ENCODE peak calls at places on chromosomes 5 and 9, in seven cellular contexts. One of them, this sample, is unnamed.

GRCh38 chr9:99385814-99386279 is 163.8 kb downstream of the SEC61B start:
- DNase-seq in A549: no peak
- DNase-seq in nucleus accumbens: no peak
- DNase-seq in NCI-H146: peak
- DNase-seq in NCI-H1105 treated with DMSO at 0.1 percent for 48 hours: no peak
- DNase-seq in activated naive CD4-positive, alpha-beta T cell treated with Interleukin-2 at 50 U/mL for 16 hours: no peak
- DNase-seq in EL: peak
- DNase-seq in this sample: peak

GRCh38 chr5:158074992-158075769 is 216.2 kb upstream of the CLINT1 start:
- DNase-seq in A549: peak
- DNase-seq in nucleus accumbens: no peak
- DNase-seq in NCI-H146: peak
- DNase-seq in NCI-H1105 treated with DMSO at 0.1 percent for 48 hours: peak
- DNase-seq in activated naive CD4-positive, alpha-beta T cell treated with Interleukin-2 at 50 U/mL for 16 hours: peak
- DNase-seq in EL: peak
- DNase-seq in this sample: peak

GRCh38 chr5:36944607-36945225 is 68.1 kb downstream of the NIPBL start:
- DNase-seq in A549: peak
- DNase-seq in nucleus accumbens: no peak
- DNase-seq in NCI-H146: peak
- DNase-seq in NCI-H1105 treated with DMSO at 0.1 percent for 48 hours: peak
- DNase-seq in activated naive CD4-positive, alpha-beta T cell treated with Interleukin-2 at 50 U/mL for 16 hours: no peak
- DNase-seq in EL: peak
- DNase-seq in this sample: peak

GRCh38 chr9:6024035-6024554 is 8.7 kb upstream of the RANBP6 start:
- DNase-seq in A549: peak
- DNase-seq in nucleus accumbens: no peak
- DNase-seq in NCI-H146: peak
- DNase-seq in NCI-H1105 treated with DMSO at 0.1 percent for 48 hours: peak
- DNase-seq in activated naive CD4-positive, alpha-beta T cell treated with Interleukin-2 at 50 U/mL for 16 hours: no peak
- DNase-seq in EL: peak
- DNase-seq in this sample: no peak

GRCh38 chr5:111143910-111144309 is 51.8 kb downstream of the WDR36 start:
- DNase-seq in A549: no peak
- DNase-seq in nucleus accumbens: no peak
- DNase-seq in NCI-H146: no peak
- DNase-seq in NCI-H1105 treated with DMSO at 0.1 percent for 48 hours: no peak
- DNase-seq in activated naive CD4-positive, alpha-beta T cell treated with Interleukin-2 at 50 U/mL for 16 hours: no peak
- DNase-seq in EL: peak
- DNase-seq in this sample: peak

GRCh38 chr5:108753331-108753730 is 5.6 kb downstream of the FER start:
- DNase-seq in A549: no peak
- DNase-seq in nucleus accumbens: no peak
- DNase-seq in NCI-H146: no peak
- DNase-seq in NCI-H1105 treated with DMSO at 0.1 percent for 48 hours: no peak
- DNase-seq in activated naive CD4-positive, alpha-beta T cell treated with Interleukin-2 at 50 U/mL for 16 hours: no peak
- DNase-seq in EL: peak
- DNase-seq in this sample: no peak

GRCh38 chr5:72720205-72720604 is 96.3 kb upstream of the TNPO1 start:
- DNase-seq in A549: no peak
- DNase-seq in nucleus accumbens: no peak
- DNase-seq in NCI-H146: no peak
- DNase-seq in NCI-H1105 treated with DMSO at 0.1 percent for 48 hours: no peak
- DNase-seq in activated naive CD4-positive, alpha-beta T cell treated with Interleukin-2 at 50 U/mL for 16 hours: no peak
- DNase-seq in EL: no peak
- DNase-seq in this sample: no peak

GRCh38 chr5:167452186-167452585 is 839.3 kb upstream of the WWC1 start:
- DNase-seq in A549: no peak
- DNase-seq in nucleus accumbens: no peak
- DNase-seq in NCI-H146: no peak
- DNase-seq in NCI-H1105 treated with DMSO at 0.1 percent for 48 hours: no peak
- DNase-seq in activated naive CD4-positive, alpha-beta T cell treated with Interleukin-2 at 50 U/mL for 16 hours: no peak
- DNase-seq in EL: peak
- DNase-seq in this sample: no peak

GRCh38 chr9:108580021-108580439 is 275.8 kb downstream of the ACTL7B start:
- DNase-seq in A549: peak
- DNase-seq in nucleus accumbens: no peak
- DNase-seq in NCI-H146: peak
- DNase-seq in NCI-H1105 treated with DMSO at 0.1 percent for 48 hours: no peak
- DNase-seq in activated naive CD4-positive, alpha-beta T cell treated with Interleukin-2 at 50 U/mL for 16 hours: no peak
- DNase-seq in EL: peak
- DNase-seq in this sample: peak

GRCh38 chr5:174287761-174288160 is 242.3 kb downstream of the NSG2 start:
- DNase-seq in A549: no peak
- DNase-seq in nucleus accumbens: no peak
- DNase-seq in NCI-H146: no peak
- DNase-seq in NCI-H1105 treated with DMSO at 0.1 percent for 48 hours: no peak
- DNase-seq in activated naive CD4-positive, alpha-beta T cell treated with Interleukin-2 at 50 U/mL for 16 hours: no peak
- DNase-seq in EL: no peak
- DNase-seq in this sample: no peak

GRCh38 chr9:134641989-134642384 is 384 bp downstream of the COL5A1 start:
- DNase-seq in A549: no peak
- DNase-seq in nucleus accumbens: no peak
- DNase-seq in NCI-H146: no peak
- DNase-seq in NCI-H1105 treated with DMSO at 0.1 percent for 48 hours: no peak
- DNase-seq in activated naive CD4-positive, alpha-beta T cell treated with Interleukin-2 at 50 U/mL for 16 hours: no peak
- DNase-seq in EL: no peak
- DNase-seq in this sample: no peak

GRCh38 chr5:168227973-168228615 is 63.4 kb upstream of the WWC1 start:
- DNase-seq in A549: no peak
- DNase-seq in nucleus accumbens: no peak
- DNase-seq in NCI-H146: no peak
- DNase-seq in NCI-H1105 treated with DMSO at 0.1 percent for 48 hours: no peak
- DNase-seq in activated naive CD4-positive, alpha-beta T cell treated with Interleukin-2 at 50 U/mL for 16 hours: no peak
- DNase-seq in EL: no peak
- DNase-seq in this sample: no peak

GRCh38 chr5:116864157-116864837 is 289.7 kb upstream of the SEMA6A start:
- DNase-seq in A549: no peak
- DNase-seq in nucleus accumbens: no peak
- DNase-seq in NCI-H146: no peak
- DNase-seq in NCI-H1105 treated with DMSO at 0.1 percent for 48 hours: no peak
- DNase-seq in activated naive CD4-positive, alpha-beta T cell treated with Interleukin-2 at 50 U/mL for 16 hours: no peak
- DNase-seq in EL: no peak
- DNase-seq in this sample: no peak

GRCh38 chr5:105167092-105167491 is 1604.5 kb upstream of the NUDT12 start:
- DNase-seq in A549: no peak
- DNase-seq in nucleus accumbens: no peak
- DNase-seq in NCI-H146: no peak
- DNase-seq in NCI-H1105 treated with DMSO at 0.1 percent for 48 hours: no peak
- DNase-seq in activated naive CD4-positive, alpha-beta T cell treated with Interleukin-2 at 50 U/mL for 16 hours: no peak
- DNase-seq in EL: no peak
- DNase-seq in this sample: no peak

GRCh38 chr9:112180387-112180881 is 5.3 kb upstream of the SUSD1 start:
- DNase-seq in A549: peak
- DNase-seq in nucleus accumbens: no peak
- DNase-seq in NCI-H146: no peak
- DNase-seq in NCI-H1105 treated with DMSO at 0.1 percent for 48 hours: no peak
- DNase-seq in activated naive CD4-positive, alpha-beta T cell treated with Interleukin-2 at 50 U/mL for 16 hours: peak
- DNase-seq in EL: peak
- DNase-seq in this sample: no peak

GRCh38 chr5:112419050-112419595 is at the start of gene EPB41L4A:
- DNase-seq in A549: peak
- DNase-seq in nucleus accumbens: no peak
- DNase-seq in NCI-H146: peak
- DNase-seq in NCI-H1105 treated with DMSO at 0.1 percent for 48 hours: peak
- DNase-seq in activated naive CD4-positive, alpha-beta T cell treated with Interleukin-2 at 50 U/mL for 16 hours: no peak
- DNase-seq in EL: no peak
- DNase-seq in this sample: no peak

GRCh38 chr9:28999057-28999456 is 1425.8 kb upstream of the C9orf72 start:
- DNase-seq in A549: no peak
- DNase-seq in nucleus accumbens: no peak
- DNase-seq in NCI-H146: peak
- DNase-seq in NCI-H1105 treated with DMSO at 0.1 percent for 48 hours: no peak
- DNase-seq in activated naive CD4-positive, alpha-beta T cell treated with Interleukin-2 at 50 U/mL for 16 hours: no peak
- DNase-seq in EL: no peak
- DNase-seq in this sample: no peak

GRCh38 chr5:56543431-56544385 is 271.6 kb upstream of the MAP3K1 start:
- DNase-seq in A549: peak
- DNase-seq in nucleus accumbens: no peak
- DNase-seq in NCI-H146: no peak
- DNase-seq in NCI-H1105 treated with DMSO at 0.1 percent for 48 hours: no peak
- DNase-seq in activated naive CD4-positive, alpha-beta T cell treated with Interleukin-2 at 50 U/mL for 16 hours: no peak
- DNase-seq in EL: peak
- DNase-seq in this sample: no peak

GRCh38 chr5:111389390-111390082 is 122.8 kb downstream of the STARD4 start:
- DNase-seq in A549: peak
- DNase-seq in nucleus accumbens: no peak
- DNase-seq in NCI-H146: no peak
- DNase-seq in NCI-H1105 treated with DMSO at 0.1 percent for 48 hours: no peak
- DNase-seq in activated naive CD4-positive, alpha-beta T cell treated with Interleukin-2 at 50 U/mL for 16 hours: no peak
- DNase-seq in EL: peak
- DNase-seq in this sample: no peak

GRCh38 chr9:38233343-38233742 is 159.2 kb upstream of the ALDH1B1 start:
- DNase-seq in A549: no peak
- DNase-seq in nucleus accumbens: no peak
- DNase-seq in NCI-H146: peak
- DNase-seq in NCI-H1105 treated with DMSO at 0.1 percent for 48 hours: no peak
- DNase-seq in activated naive CD4-positive, alpha-beta T cell treated with Interleukin-2 at 50 U/mL for 16 hours: no peak
- DNase-seq in EL: no peak
- DNase-seq in this sample: no peak

GRCh38 chr5:166803058-166803457 is 1488.4 kb upstream of the WWC1 start:
- DNase-seq in A549: no peak
- DNase-seq in nucleus accumbens: no peak
- DNase-seq in NCI-H146: no peak
- DNase-seq in NCI-H1105 treated with DMSO at 0.1 percent for 48 hours: no peak
- DNase-seq in activated naive CD4-positive, alpha-beta T cell treated with Interleukin-2 at 50 U/mL for 16 hours: no peak
- DNase-seq in EL: no peak
- DNase-seq in this sample: no peak

GRCh38 chr9:129273136-129273895 is 95.3 kb upstream of the IER5L start:
- DNase-seq in A549: no peak
- DNase-seq in nucleus accumbens: no peak
- DNase-seq in NCI-H146: no peak
- DNase-seq in NCI-H1105 treated with DMSO at 0.1 percent for 48 hours: no peak
- DNase-seq in activated naive CD4-positive, alpha-beta T cell treated with Interleukin-2 at 50 U/mL for 16 hours: no peak
- DNase-seq in EL: no peak
- DNase-seq in this sample: no peak

GRCh38 chr9:72480931-72481330 is 40.5 kb upstream of the TMC1 start:
- DNase-seq in A549: peak
- DNase-seq in nucleus accumbens: no peak
- DNase-seq in NCI-H146: no peak
- DNase-seq in NCI-H1105 treated with DMSO at 0.1 percent for 48 hours: no peak
- DNase-seq in activated naive CD4-positive, alpha-beta T cell treated with Interleukin-2 at 50 U/mL for 16 hours: no peak
- DNase-seq in EL: no peak
- DNase-seq in this sample: no peak

GRCh38 chr5:122907238-122907637 is 61.8 kb downstream of the SNX24 start:
- DNase-seq in A549: peak
- DNase-seq in nucleus accumbens: no peak
- DNase-seq in NCI-H146: no peak
- DNase-seq in NCI-H1105 treated with DMSO at 0.1 percent for 48 hours: no peak
- DNase-seq in activated naive CD4-positive, alpha-beta T cell treated with Interleukin-2 at 50 U/mL for 16 hours: no peak
- DNase-seq in EL: peak
- DNase-seq in this sample: peak

GRCh38 chr9:105006514-105006913 is 78.6 kb upstream of the ABCA1 start:
- DNase-seq in A549: no peak
- DNase-seq in nucleus accumbens: no peak
- DNase-seq in NCI-H146: no peak
- DNase-seq in NCI-H1105 treated with DMSO at 0.1 percent for 48 hours: no peak
- DNase-seq in activated naive CD4-positive, alpha-beta T cell treated with Interleukin-2 at 50 U/mL for 16 hours: no peak
- DNase-seq in EL: no peak
- DNase-seq in this sample: no peak

GRCh38 chr9:107792006-107792405 is 302.4 kb upstream of the KLF4 start:
- DNase-seq in A549: no peak
- DNase-seq in nucleus accumbens: no peak
- DNase-seq in NCI-H146: no peak
- DNase-seq in NCI-H1105 treated with DMSO at 0.1 percent for 48 hours: no peak
- DNase-seq in activated naive CD4-positive, alpha-beta T cell treated with Interleukin-2 at 50 U/mL for 16 hours: no peak
- DNase-seq in EL: no peak
- DNase-seq in this sample: no peak

GRCh38 chr9:133788819-133789733 is 50.9 kb upstream of the SARDH start:
- DNase-seq in A549: no peak
- DNase-seq in nucleus accumbens: peak
- DNase-seq in NCI-H146: no peak
- DNase-seq in NCI-H1105 treated with DMSO at 0.1 percent for 48 hours: no peak
- DNase-seq in activated naive CD4-positive, alpha-beta T cell treated with Interleukin-2 at 50 U/mL for 16 hours: no peak
- DNase-seq in EL: no peak
- DNase-seq in this sample: no peak

GRCh38 chr9:83706703-83707517 is 848 bp downstream of the UBQLN1 start:
- DNase-seq in A549: peak
- DNase-seq in nucleus accumbens: no peak
- DNase-seq in NCI-H146: peak
- DNase-seq in NCI-H1105 treated with DMSO at 0.1 percent for 48 hours: peak
- DNase-seq in activated naive CD4-positive, alpha-beta T cell treated with Interleukin-2 at 50 U/mL for 16 hours: peak
- DNase-seq in EL: peak
- DNase-seq in this sample: no peak

GRCh38 chr5:64074533-64074932 is 91.1 kb upstream of the RNF180 start:
- DNase-seq in A549: peak
- DNase-seq in nucleus accumbens: no peak
- DNase-seq in NCI-H146: peak
- DNase-seq in NCI-H1105 treated with DMSO at 0.1 percent for 48 hours: peak
- DNase-seq in activated naive CD4-positive, alpha-beta T cell treated with Interleukin-2 at 50 U/mL for 16 hours: no peak
- DNase-seq in EL: peak
- DNase-seq in this sample: peak

GRCh38 chr5:179377421-179378115 is 32.3 kb upstream of the ADAMTS2 start:
- DNase-seq in A549: no peak
- DNase-seq in nucleus accumbens: no peak
- DNase-seq in NCI-H146: no peak
- DNase-seq in NCI-H1105 treated with DMSO at 0.1 percent for 48 hours: no peak
- DNase-seq in activated naive CD4-positive, alpha-beta T cell treated with Interleukin-2 at 50 U/mL for 16 hours: no peak
- DNase-seq in EL: no peak
- DNase-seq in this sample: no peak

GRCh38 chr9:122302541-122302940 is 37.9 kb downstream of the MRRF start:
- DNase-seq in A549: no peak
- DNase-seq in nucleus accumbens: no peak
- DNase-seq in NCI-H146: no peak
- DNase-seq in NCI-H1105 treated with DMSO at 0.1 percent for 48 hours: no peak
- DNase-seq in activated naive CD4-positive, alpha-beta T cell treated with Interleukin-2 at 50 U/mL for 16 hours: no peak
- DNase-seq in EL: no peak
- DNase-seq in this sample: no peak

GRCh38 chr5:142056831-142057696 is 44.2 kb upstream of the GNPDA1 start:
- DNase-seq in A549: no peak
- DNase-seq in nucleus accumbens: no peak
- DNase-seq in NCI-H146: no peak
- DNase-seq in NCI-H1105 treated with DMSO at 0.1 percent for 48 hours: no peak
- DNase-seq in activated naive CD4-positive, alpha-beta T cell treated with Interleukin-2 at 50 U/mL for 16 hours: no peak
- DNase-seq in EL: no peak
- DNase-seq in this sample: no peak

GRCh38 chr9:133430244-133430643 is 8.1 kb downstream of the ADAMTS13 start:
- DNase-seq in A549: no peak
- DNase-seq in nucleus accumbens: no peak
- DNase-seq in NCI-H146: no peak
- DNase-seq in NCI-H1105 treated with DMSO at 0.1 percent for 48 hours: no peak
- DNase-seq in activated naive CD4-positive, alpha-beta T cell treated with Interleukin-2 at 50 U/mL for 16 hours: no peak
- DNase-seq in EL: no peak
- DNase-seq in this sample: no peak

GRCh38 chr9:4811824-4812223 is 19.1 kb downstream of the RCL1 start:
- DNase-seq in A549: no peak
- DNase-seq in nucleus accumbens: no peak
- DNase-seq in NCI-H146: no peak
- DNase-seq in NCI-H1105 treated with DMSO at 0.1 percent for 48 hours: no peak
- DNase-seq in activated naive CD4-positive, alpha-beta T cell treated with Interleukin-2 at 50 U/mL for 16 hours: no peak
- DNase-seq in EL: no peak
- DNase-seq in this sample: no peak

GRCh38 chr9:4741365-4742031 is 496 bp upstream of the AK3 start:
- DNase-seq in A549: no peak
- DNase-seq in nucleus accumbens: no peak
- DNase-seq in NCI-H146: peak
- DNase-seq in NCI-H1105 treated with DMSO at 0.1 percent for 48 hours: no peak
- DNase-seq in activated naive CD4-positive, alpha-beta T cell treated with Interleukin-2 at 50 U/mL for 16 hours: no peak
- DNase-seq in EL: peak
- DNase-seq in this sample: no peak